ENCODE peak calls at places on chromosomes 6 and 20, in ten cellular contexts. H is heart right ventricle, Q is left colon, K is left cardiac atrium, A is NCI-H1436 treated with DMSO at 0.1 percent for 48 hours, T is foreskin fibroblast, D is mammary epithelial cell, E is T follicular helper cell, Z is stomach, R is GM13976. W is an unnamed sample.

GRCh38 chr20:35122787-35123405 is 24.2 kb downstream of the EDEM2 start:
- DNase-seq in Q (no peak), Z (no peak), D (no peak), K (no peak), A (no peak), R (no peak), T (no peak), E (no peak), H (no peak), W (no peak)

GRCh38 chr20:43537921-43538854 is 20.6 kb upstream of the SGK2 start:
- DNase-seq in H (peak; percentile 61), E (peak; percentile 19), Z (peak; percentile 78), A (no peak), Q (no peak), R (peak; percentile 61), K (peak; percentile 64), D (peak; percentile 39), T (peak; percentile 82), W (peak; percentile 56)

GRCh38 chr6:112017760-112018537 is 36.0 kb upstream of the CCN6 start:
- DNase-seq in R (no peak), D (no peak), K (no peak), Z (no peak), H (no peak), Q (no peak), T (no peak), E (no peak), A (no peak), W (no peak)

GRCh38 chr20:4728121-4728520 is 6.4 kb downstream of the PRND start:
- DNase-seq in K (no peak), T (peak; percentile 59), H (no peak), R (no peak), D (peak; percentile 23), A (no peak), Z (no peak), Q (no peak), E (no peak), W (no peak)

GRCh38 chr6:89432875-89433636 is at the start of gene ANKRD6:
- DNase-seq in T (peak; percentile 79), H (peak; percentile 83), A (no peak), Z (peak; percentile 89), E (peak; percentile 71), Q (peak; percentile 33), D (peak; percentile 61), K (peak; percentile 84), R (peak; percentile 92), W (peak; percentile 68)

GRCh38 chr20:24949756-24950127 is 673 bp downstream of the CST7 start:
- DNase-seq in H (no peak), K (no peak), Z (peak; percentile 24), A (no peak), R (no peak), D (no peak), Q (no peak), T (no peak), E (no peak), W (no peak)

GRCh38 chr20:62617711-62618483 is 24.4 kb upstream of the SLCO4A1 start:
- DNase-seq in Q (peak; percentile 54), A (no peak), T (no peak), D (no peak), K (peak; percentile 84), Z (peak; percentile 46), R (peak; percentile 70), E (no peak), H (peak; percentile 74), W (peak; percentile 32)

GRCh38 chr6:130178692-130179091 is 44.1 kb downstream of the SAMD3 start:
- DNase-seq in Q (no peak), A (no peak), E (no peak), H (no peak), Z (no peak), K (no peak), D (peak; percentile 85), R (no peak), T (peak; percentile 92), W (no peak)

GRCh38 chr6:120587381-120587780 is 746.9 kb downstream of the TBC1D32 start:
- DNase-seq in A (no peak), T (no peak), K (no peak), R (no peak), D (no peak), Q (no peak), E (no peak), H (no peak), Z (no peak), W (no peak)

GRCh38 chr6:40627316-40627715 is 40.2 kb upstream of the LRFN2 start:
- DNase-seq in R (no peak), E (no peak), A (no peak), H (no peak), Q (no peak), T (peak; percentile 1), K (no peak), D (peak; percentile 43), Z (no peak), W (no peak)

GRCh38 chr6:72524011-72524645 is 97.7 kb upstream of the KCNQ5 start:
- DNase-seq in K (no peak), H (no peak), A (peak; percentile 91), D (peak; percentile 55), Q (no peak), E (no peak), T (no peak), R (no peak), Z (no peak), W (no peak)

GRCh38 chr6:42974919-42975505 is 4.0 kb downstream of the PEX6 start:
- DNase-seq in E (no peak), T (no peak), Z (no peak), K (no peak), H (no peak), D (peak; percentile 80), R (no peak), Q (no peak), A (no peak), W (no peak)

GRCh38 chr20:61562897-61563504 is 310.9 kb downstream of the CDH4 start:
- DNase-seq in K (no peak), A (no peak), T (no peak), D (no peak), R (no peak), Q (no peak), H (no peak), E (no peak), Z (no peak), W (no peak)

GRCh38 chr6:149081281-149081680 is 236.2 kb upstream of the TAB2 start:
- DNase-seq in Q (no peak), K (no peak), A (no peak), D (no peak), E (no peak), H (no peak), T (peak; percentile 15), Z (no peak), R (no peak), W (no peak)

GRCh38 chr6:159758031-159759001 is 3.5 kb upstream of the ACAT2 start:
- DNase-seq in Z (no peak), A (no peak), E (no peak), D (peak; percentile 81), H (no peak), K (no peak), T (peak; percentile 59), Q (no peak), R (no peak), W (no peak)

GRCh38 chr6:135871878-135872277 is 20.4 kb downstream of the PDE7B start:
- DNase-seq in T (peak; percentile 63), Q (no peak), K (no peak), E (no peak), D (no peak), Z (no peak), R (no peak), H (no peak), A (no peak), W (no peak)

GRCh38 chr20:39038495-39038894 is 76.4 kb downstream of the DHX35 start:
- DNase-seq in T (no peak), K (no peak), D (no peak), R (no peak), A (no peak), Q (no peak), E (no peak), Z (no peak), H (no peak), W (no peak)

GRCh38 chr6:156991971-156992370 is 214.8 kb downstream of the ARID1B start:
- DNase-seq in Z (no peak), T (peak; percentile 15), Q (no peak), E (no peak), R (no peak), K (no peak), H (no peak), A (no peak), D (no peak), W (no peak)

GRCh38 chr20:43938932-43939761 is 24.5 kb downstream of the TOX2 start:
- DNase-seq in T (peak; percentile 99), E (no peak), H (no peak), D (peak; percentile 96), R (no peak), K (peak; percentile 56), Q (peak; percentile 59), Z (no peak), A (no peak), W (no peak)

GRCh38 chr6:89368107-89368506 is 15.6 kb upstream of the UBE2J1 start:
- DNase-seq in R (no peak), A (no peak), D (peak; percentile 26), T (peak; percentile 78), Z (peak; percentile 63), H (peak; percentile 39), E (peak; percentile 36), K (peak; percentile 66), Q (peak; percentile 48), W (peak; percentile 61)

GRCh38 chr6:11614534-11615213 is 77.1 kb downstream of the TMEM170B start:
- DNase-seq in E (no peak), H (no peak), K (no peak), D (no peak), Z (no peak), T (no peak), R (no peak), Q (no peak), A (no peak), W (no peak)

GRCh38 chr6:18845891-18846290 is 458.7 kb downstream of the RNF144B start:
- DNase-seq in K (no peak), D (peak; percentile 55), A (no peak), E (no peak), R (no peak), Z (no peak), Q (no peak), H (no peak), T (no peak), W (no peak)

GRCh38 chr6:112839525-112839961 is 492.4 kb downstream of the RFPL4B start:
- DNase-seq in D (peak; percentile 42), T (peak; percentile 82), R (no peak), H (no peak), E (no peak), Q (no peak), Z (no peak), K (no peak), A (no peak), W (no peak)

GRCh38 chr6:100283288-100283687 is 181.4 kb downstream of the SIM1 start:
- DNase-seq in Q (no peak), K (no peak), A (no peak), T (peak; percentile 79), Z (no peak), H (no peak), E (no peak), R (no peak), D (peak; percentile 37), W (no peak)

GRCh38 chr6:8825726-8826125 is 390.4 kb upstream of the SLC35B3 start:
- DNase-seq in K (no peak), D (no peak), R (no peak), A (no peak), H (no peak), E (no peak), Z (no peak), T (peak; percentile 37), Q (no peak), W (no peak)

GRCh38 chr6:80134065-80134464 is 27.6 kb downstream of the BCKDHB start:
- DNase-seq in T (no peak), H (no peak), E (no peak), K (no peak), Q (no peak), D (peak; percentile 51), A (no peak), R (no peak), Z (no peak), W (no peak)

GRCh38 chr6:137313928-137314855 is 95.0 kb upstream of the IFNGR1 start:
- DNase-seq in R (peak; percentile 49), A (no peak), T (peak; percentile 88), E (peak; percentile 52), K (peak; percentile 80), Z (peak; percentile 72), Q (peak; percentile 39), D (peak; percentile 30), H (peak; percentile 69), W (peak; percentile 80)

GRCh38 chr6:11123978-11124377 is 12.5 kb upstream of the ERVFRD-1 start:
- DNase-seq in A (no peak), E (no peak), Q (no peak), H (no peak), Z (no peak), D (no peak), T (no peak), K (no peak), R (no peak), W (no peak)

W was measured in ovary.